ENCODE peak calls at places on chromosome 22, in ten cellular contexts. W is pancreas; Z is GF-D8; V is fibroblast of pulmonary artery; D is activated CD8-positive, alpha-beta T cell treated with anti-CD3 and anti-CD28 coated beads, Interleukin-2, amount 10 ng/mL, durations not matched to agents 7 days and 5 days; Y is neural progenitor cell; T is Peyer's patch; A is A172; L is HT1080; B is D341Med. C is an unnamed sample.

GRCh38 chr22:40714514-40714966 is 35.3 kb downstream of the MCHR1 start:
- DNase-seq in T (no peak), Z (no peak), D (no peak), L (peak; percentile 70), B (peak; percentile 51), W (no peak), V (peak; percentile 40), A (peak; percentile 43), Y (peak; percentile 94), C (no peak)

GRCh38 chr22:38570841-38571364 is 920 bp upstream of the DMC1 start:
- DNase-seq in D (peak; percentile 59), L (no peak), Y (peak; percentile 70), A (peak; percentile 6), W (peak; percentile 23), T (peak; percentile 50), V (peak; percentile 31), Z (peak; percentile 26), B (peak; percentile 38), C (peak; percentile 58)

GRCh38 chr22:46352691-46353386 is 17.3 kb downstream of the TRMU start:
- DNase-seq in T (peak; percentile 50), Y (no peak), W (peak; percentile 91), B (peak; percentile 88), Z (no peak), L (peak; percentile 62), V (peak; percentile 11), A (peak; percentile 79), D (no peak), C (no peak)

GRCh38 chr22:32542332-32543019 is 67.9 kb downstream of the FBXO7 start:
- DNase-seq in V (no peak), Z (no peak), W (no peak), Y (no peak), A (no peak), B (no peak), L (no peak), D (no peak), T (no peak), C (peak; percentile 72)

GRCh38 chr22:49960967-49961600 is 512 bp downstream of the PIM3 start:
- DNase-seq in W (peak; percentile 64), T (peak; percentile 75), B (no peak), Z (no peak), A (no peak), Y (peak; percentile 56), V (peak; percentile 49), L (peak; percentile 32), D (peak; percentile 60), C (no peak)

GRCh38 chr22:39349506-39349966 is 255 bp upstream of the SYNGR1 start:
- DNase-seq in T (no peak), L (no peak), D (peak; percentile 27), V (no peak), Z (no peak), Y (peak; percentile 88), B (peak; percentile 99), W (peak; percentile 32), A (no peak), C (peak; percentile 57)

GRCh38 chr22:48088926-48089536 is 1326.6 kb downstream of the TBC1D22A start:
- DNase-seq in T (no peak), L (no peak), Z (no peak), V (no peak), Y (no peak), B (no peak), A (no peak), D (no peak), W (no peak), C (no peak)

GRCh38 chr22:22720724-22721261 is 76.4 kb downstream of the GGTLC2 start:
- DNase-seq in Z (no peak), A (peak; percentile 9), V (peak; percentile 42), W (no peak), D (no peak), B (no peak), Y (no peak), L (no peak), T (no peak), C (peak; percentile 28)

GRCh38 chr22:30841264-30841663 is 127.3 kb downstream of the MORC2 start:
- DNase-seq in Y (no peak), B (no peak), A (no peak), L (no peak), Z (no peak), W (no peak), D (no peak), V (peak; percentile 36), T (no peak), C (no peak)

GRCh38 chr22:30948930-30949342 is 19.6 kb downstream of the MORC2 start:
- DNase-seq in W (no peak), B (no peak), T (no peak), A (no peak), Y (no peak), L (no peak), V (no peak), D (no peak), Z (no peak), C (no peak)

GRCh38 chr22:50200333-50201190 is at the start of gene SELENOO:
- DNase-seq in T (peak; percentile 98), W (peak; percentile 91), Y (peak; percentile 94), Z (peak; percentile 68), D (peak; percentile 94), A (peak; percentile 60), L (peak; percentile 82), V (peak; percentile 86), B (peak; percentile 99), C (peak; percentile 93)

GRCh38 chr22:44809456-44809855 is 57.1 kb downstream of the ARHGAP8 start:
- DNase-seq in W (no peak), A (no peak), T (no peak), B (no peak), V (no peak), Y (no peak), L (no peak), D (no peak), Z (no peak), C (no peak)

GRCh38 chr22:24512043-24512442 is 16.9 kb downstream of the UPB1 start:
- DNase-seq in T (no peak), A (no peak), V (no peak), Y (no peak), L (no peak), W (no peak), B (peak; percentile 14), D (no peak), Z (peak; percentile 71), C (no peak)

GRCh38 chr22:37033605-37034430 is 14.3 kb downstream of the MPST start:
- DNase-seq in A (no peak), Z (no peak), L (no peak), Y (no peak), B (no peak), T (peak; percentile 72), W (no peak), D (no peak), V (no peak), C (no peak)

GRCh38 chr22:39471421-39472141 is 14.8 kb downstream of the MGAT3 start:
- DNase-seq in Z (peak; percentile 20), B (no peak), L (peak; percentile 62), V (peak; percentile 77), W (no peak), Y (peak; percentile 36), T (peak; percentile 69), D (peak; percentile 45), A (peak; percentile 42), C (no peak)

GRCh38 chr22:45051419-45051818 is 41.6 kb upstream of the PHF21B start:
- DNase-seq in V (no peak), B (no peak), Y (no peak), L (no peak), Z (no peak), A (no peak), D (no peak), T (no peak), W (no peak), C (no peak)

GRCh38 chr22:45717787-45718186 is 46.2 kb downstream of the ATXN10 start:
- DNase-seq in Z (no peak), W (no peak), V (peak; percentile 35), L (peak; percentile 76), T (no peak), A (peak; percentile 54), Y (no peak), D (no peak), B (no peak), C (no peak)

GRCh38 chr22:44723801-44724200 is 21.8 kb downstream of the PRR5 start:
- DNase-seq in T (no peak), Z (no peak), V (peak; percentile 51), A (peak; percentile 58), L (peak; percentile 48), B (no peak), D (no peak), W (no peak), Y (no peak), C (no peak)

GRCh38 chr22:37254206-37254866 is 10.3 kb upstream of the RAC2 start:
- DNase-seq in Y (no peak), V (peak; percentile 80), T (peak; percentile 2), Z (no peak), A (peak; percentile 63), B (no peak), D (no peak), L (peak; percentile 76), W (no peak), C (no peak)

GRCh38 chr22:50473855-50474671 is 772 bp downstream of the SBF1 start:
- DNase-seq in A (no peak), Y (peak; percentile 60), T (peak; percentile 74), D (peak; percentile 65), L (peak; percentile 36), B (peak; percentile 74), W (peak; percentile 54), Z (no peak), V (peak; percentile 50), C (peak; percentile 57)